ENCODE peak calls at places on chromosomes 16 and 17, in five cellular contexts. X is naive thymus-derived CD4-positive, alpha-beta T cell; P is choroid plexus epithelial cell; F is astrocyte of the spinal cord; U is CD8-positive, alpha-beta memory T cell. L is an unnamed sample.

GRCh38 chr17:43213545-43213944 is 1.9 kb downstream of the TMEM106A start:
- DNase-seq in X (no peak), P (no peak), F (no peak), U (no peak), L (no peak)

GRCh38 chr17:64297467-64298088 is 34.5 kb upstream of the TEX2 start:
- DNase-seq in X (no peak), P (no peak), F (no peak), U (no peak), L (no peak)

GRCh38 chr16:68779891-68780290 is 42.8 kb downstream of the CDH1 start:
- DNase-seq in X (no peak), P (no peak), F (no peak), U (no peak), L (no peak)

GRCh38 chr17:50047488-50048126 is 8.3 kb upstream of the ITGA3 start:
- DNase-seq in X (no peak), P (no peak), F (peak), U (no peak), L (peak)

GRCh38 chr17:47732399-47733046 is 513 bp upstream of the TBX21 start:
- DNase-seq in X (no peak), P (no peak), F (no peak), U (no peak), L (no peak)

GRCh38 chr17:42536048-42536371 is at the start of gene NAGLU:
- DNase-seq in X (peak), P (peak), F (peak), U (peak), L (peak)

GRCh38 chr17:2192367-2193028 is 111.1 kb downstream of the SMG6 start:
- DNase-seq in X (peak), P (peak), F (peak), U (peak), L (peak)

GRCh38 chr17:9971991-9972390 is 66.9 kb upstream of the RCVRN start:
- DNase-seq in X (no peak), P (peak), F (peak), U (no peak), L (peak)

GRCh38 chr16:52256310-52257078 is 290.4 kb downstream of the TOX3 start:
- DNase-seq in X (no peak), P (no peak), F (no peak), U (no peak), L (no peak)

GRCh38 chr16:85891033-85891775 is 7.8 kb upstream of the IRF8 start:
- DNase-seq in X (no peak), P (peak), F (no peak), U (no peak), L (no peak)

GRCh38 chr16:77435240-77435819 is 496 bp upstream of the ADAMTS18 start:
- DNase-seq in X (no peak), P (no peak), F (no peak), U (no peak), L (no peak)

GRCh38 chr17:47465165-47465564 is 65.7 kb upstream of the NPEPPS start:
- DNase-seq in X (no peak), P (no peak), F (no peak), U (no peak), L (no peak)

GRCh38 chr17:62045109-62045508 is 20.0 kb downstream of the MED13 start:
- DNase-seq in X (no peak), P (no peak), F (no peak), U (no peak), L (no peak)

GRCh38 chr17:75130632-75131277 is 787 bp downstream of the NT5C start:
- DNase-seq in X (peak), P (peak), F (peak), U (no peak), L (peak)

GRCh38 chr16:73339821-73340220 is 291.9 kb upstream of the ZFHX3 start:
- DNase-seq in X (no peak), P (no peak), F (no peak), U (no peak), L (no peak)

GRCh38 chr16:14509055-14509454 is 121.0 kb downstream of the PARN start:
- DNase-seq in X (no peak), P (peak), F (peak), U (no peak), L (peak)

DNA sequence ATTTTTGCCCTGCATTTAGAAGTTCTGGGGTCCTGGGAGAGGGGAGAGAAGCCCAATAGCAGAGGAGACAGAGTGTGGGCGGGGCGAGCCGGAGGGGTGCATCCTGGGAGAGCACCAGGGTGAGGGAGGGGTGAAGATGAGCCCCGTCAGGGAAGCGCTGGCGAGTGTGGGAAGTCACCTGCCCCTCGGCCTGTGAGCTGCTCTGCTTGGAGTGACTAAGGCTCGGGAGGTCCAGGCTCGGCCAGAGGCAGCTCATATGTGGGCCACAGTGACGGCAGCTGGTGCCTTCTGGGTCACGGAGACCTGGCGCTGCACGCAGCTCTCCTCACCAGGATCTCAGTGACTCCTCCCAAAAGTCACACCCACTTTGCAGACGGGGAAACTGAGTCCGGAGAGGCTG is 1.1 kb downstream of the ZG16B start:
- DNase-seq in X (no peak), P (no peak), F (no peak), U (no peak), L (no peak)
- H3K4me3 ChIP-seq in X (no peak), P (no peak), F (no peak), U (no peak), L (no peak)

GRCh38 chr17:81429813-81430510 is 34.7 kb downstream of the BAHCC1 start:
- DNase-seq in X (no peak), P (peak), F (peak), U (no peak), L (peak)
- H3K4me3 ChIP-seq in X (no peak), P (no peak), F (no peak), U (no peak), L (no peak)

DNA sequence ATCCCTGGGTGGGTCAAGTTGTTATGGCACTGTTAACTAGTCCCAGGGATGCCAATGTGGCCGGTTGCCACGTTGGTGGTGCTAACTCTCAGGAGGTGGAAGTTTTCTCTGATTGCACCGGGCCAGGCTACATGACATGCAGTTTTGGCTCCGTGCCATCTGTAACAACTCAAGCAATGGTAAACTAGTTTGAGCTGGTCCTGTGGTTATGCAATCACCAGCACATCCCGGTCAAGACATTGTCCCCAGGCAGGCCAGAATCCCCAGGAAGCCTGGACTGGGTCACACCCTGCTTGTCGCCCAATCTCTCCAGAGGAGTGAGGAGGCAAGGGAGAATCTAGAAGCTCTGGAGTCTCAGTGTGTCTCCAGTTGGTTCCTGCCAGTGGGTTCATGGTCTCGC is 10.1 kb upstream of the CCL17 start:
- DNase-seq in X (no peak), P (peak), F (no peak), U (no peak), L (peak)
- H3K4me3 ChIP-seq in X (no peak), P (no peak), F (no peak), U (no peak), L (no peak)

GRCh38 chr16:18796377-18796776 is 5.0 kb downstream of the ARL6IP1 start:
- DNase-seq in X (no peak), P (no peak), F (no peak), U (no peak), L (no peak)
- H3K4me3 ChIP-seq in X (no peak), P (no peak), F (no peak), U (no peak), L (no peak)